ENCODE peak calls at places on chromosomes 3 and 15, in eight cellular contexts. One of them, this sample, is unnamed.

GRCh38 chr15:85671156-85671555 is 123.6 kb downstream of the KLHL25 start:
- DNase-seq in pancreas: no peak
- DNase-seq in mucosa of descending colon: no peak
- DNase-seq in nephron progenitor cell: no peak
- DNase-seq in AG04449: no peak
- DNase-seq in right lobe of liver: no peak
- DNase-seq in brain microvascular endothelial cell: no peak
- DNase-seq in DND-41: no peak
- DNase-seq in this sample: no peak

GRCh38 chr3:40309925-40310635 is 573 bp downstream of the EIF1B start:
- DNase-seq in pancreas: peak
- DNase-seq in mucosa of descending colon: no peak
- DNase-seq in nephron progenitor cell: peak
- DNase-seq in AG04449: no peak
- DNase-seq in right lobe of liver: peak
- DNase-seq in brain microvascular endothelial cell: no peak
- DNase-seq in DND-41: peak
- DNase-seq in this sample: peak

GRCh38 chr15:85854345-85855097 is 59.8 kb upstream of the KLHL25 start:
- DNase-seq in pancreas: no peak
- DNase-seq in mucosa of descending colon: no peak
- DNase-seq in nephron progenitor cell: peak
- DNase-seq in AG04449: no peak
- DNase-seq in right lobe of liver: peak
- DNase-seq in brain microvascular endothelial cell: peak
- DNase-seq in DND-41: peak
- DNase-seq in this sample: peak

GRCh38 chr3:4426782-4427344 is 40.2 kb downstream of the SUMF1 start:
- DNase-seq in pancreas: no peak
- DNase-seq in mucosa of descending colon: no peak
- DNase-seq in nephron progenitor cell: peak
- DNase-seq in AG04449: peak
- DNase-seq in right lobe of liver: no peak
- DNase-seq in brain microvascular endothelial cell: peak
- DNase-seq in DND-41: peak
- DNase-seq in this sample: no peak

GRCh38 chr15:89888214-89888804 is 5.5 kb downstream of the AP3S2 start:
- DNase-seq in pancreas: no peak
- DNase-seq in mucosa of descending colon: no peak
- DNase-seq in nephron progenitor cell: no peak
- DNase-seq in AG04449: peak
- DNase-seq in right lobe of liver: no peak
- DNase-seq in brain microvascular endothelial cell: peak
- DNase-seq in DND-41: no peak
- DNase-seq in this sample: no peak

GRCh38 chr15:57727031-57727430 is 20.5 kb downstream of the POLR2M start:
- DNase-seq in pancreas: no peak
- DNase-seq in mucosa of descending colon: no peak
- DNase-seq in nephron progenitor cell: no peak
- DNase-seq in AG04449: no peak
- DNase-seq in right lobe of liver: no peak
- DNase-seq in brain microvascular endothelial cell: no peak
- DNase-seq in DND-41: no peak
- DNase-seq in this sample: no peak

GRCh38 chr3:134406331-134407246 is 32.3 kb upstream of the AMOTL2 start:
- DNase-seq in pancreas: peak
- DNase-seq in mucosa of descending colon: peak
- DNase-seq in nephron progenitor cell: peak
- DNase-seq in AG04449: no peak
- DNase-seq in right lobe of liver: no peak
- DNase-seq in brain microvascular endothelial cell: no peak
- DNase-seq in DND-41: no peak
- DNase-seq in this sample: peak

GRCh38 chr3:33131328-33132018 is 17.7 kb downstream of the CRTAP start:
- DNase-seq in pancreas: no peak
- DNase-seq in mucosa of descending colon: no peak
- DNase-seq in nephron progenitor cell: peak
- DNase-seq in AG04449: no peak
- DNase-seq in right lobe of liver: no peak
- DNase-seq in brain microvascular endothelial cell: peak
- DNase-seq in DND-41: peak
- DNase-seq in this sample: peak

GRCh38 chr3:95277614-95278013 is 1214.8 kb downstream of the NSUN3 start:
- DNase-seq in pancreas: no peak
- DNase-seq in mucosa of descending colon: no peak
- DNase-seq in nephron progenitor cell: no peak
- DNase-seq in AG04449: no peak
- DNase-seq in right lobe of liver: no peak
- DNase-seq in brain microvascular endothelial cell: no peak
- DNase-seq in DND-41: no peak
- DNase-seq in this sample: no peak

GRCh38 chr3:83513677-83514076 is 1445.1 kb upstream of the CADM2 start:
- DNase-seq in pancreas: no peak
- DNase-seq in mucosa of descending colon: no peak
- DNase-seq in nephron progenitor cell: no peak
- DNase-seq in AG04449: no peak
- DNase-seq in right lobe of liver: no peak
- DNase-seq in brain microvascular endothelial cell: no peak
- DNase-seq in DND-41: no peak
- DNase-seq in this sample: no peak

GRCh38 chr15:81254277-81255265 is 57.9 kb downstream of the IL16 start:
- DNase-seq in pancreas: no peak
- DNase-seq in mucosa of descending colon: no peak
- DNase-seq in nephron progenitor cell: no peak
- DNase-seq in AG04449: no peak
- DNase-seq in right lobe of liver: no peak
- DNase-seq in brain microvascular endothelial cell: no peak
- DNase-seq in DND-41: no peak
- DNase-seq in this sample: no peak

GRCh38 chr3:149701977-149702350 is 44.1 kb upstream of the WWTR1 start:
- DNase-seq in pancreas: no peak
- DNase-seq in mucosa of descending colon: no peak
- DNase-seq in nephron progenitor cell: no peak
- DNase-seq in AG04449: no peak
- DNase-seq in right lobe of liver: no peak
- DNase-seq in brain microvascular endothelial cell: no peak
- DNase-seq in DND-41: no peak
- DNase-seq in this sample: no peak

GRCh38 chr3:177875786-177876476 is 660.3 kb upstream of the KCNMB2 start:
- DNase-seq in pancreas: no peak
- DNase-seq in mucosa of descending colon: no peak
- DNase-seq in nephron progenitor cell: no peak
- DNase-seq in AG04449: no peak
- DNase-seq in right lobe of liver: no peak
- DNase-seq in brain microvascular endothelial cell: no peak
- DNase-seq in DND-41: no peak
- DNase-seq in this sample: no peak

GRCh38 chr3:126130081-126130855 is 46.3 kb upstream of the SLC41A3 start:
- DNase-seq in pancreas: peak
- DNase-seq in mucosa of descending colon: peak
- DNase-seq in nephron progenitor cell: no peak
- DNase-seq in AG04449: no peak
- DNase-seq in right lobe of liver: peak
- DNase-seq in brain microvascular endothelial cell: no peak
- DNase-seq in DND-41: no peak
- DNase-seq in this sample: peak

GRCh38 chr3:30426319-30426993 is 179.9 kb upstream of the TGFBR2 start:
- DNase-seq in pancreas: no peak
- DNase-seq in mucosa of descending colon: peak
- DNase-seq in nephron progenitor cell: no peak
- DNase-seq in AG04449: no peak
- DNase-seq in right lobe of liver: no peak
- DNase-seq in brain microvascular endothelial cell: peak
- DNase-seq in DND-41: no peak
- DNase-seq in this sample: no peak

GRCh38 chr3:55322649-55323048 is 164.5 kb downstream of the WNT5A start:
- DNase-seq in pancreas: no peak
- DNase-seq in mucosa of descending colon: no peak
- DNase-seq in nephron progenitor cell: peak
- DNase-seq in AG04449: no peak
- DNase-seq in right lobe of liver: no peak
- DNase-seq in brain microvascular endothelial cell: no peak
- DNase-seq in DND-41: no peak
- DNase-seq in this sample: no peak
- TF ChIP-seq CTCF in pancreas: no peak
- TF ChIP-seq CTCF in mucosa of descending colon: no peak
- TF ChIP-seq CTCF in nephron progenitor cell: no peak
- TF ChIP-seq CTCF in AG04449: no peak
- TF ChIP-seq CTCF in right lobe of liver: no peak
- TF ChIP-seq CTCF in brain microvascular endothelial cell: no peak
- TF ChIP-seq CTCF in DND-41: no peak
- TF ChIP-seq CTCF in this sample: no peak

DNA sequence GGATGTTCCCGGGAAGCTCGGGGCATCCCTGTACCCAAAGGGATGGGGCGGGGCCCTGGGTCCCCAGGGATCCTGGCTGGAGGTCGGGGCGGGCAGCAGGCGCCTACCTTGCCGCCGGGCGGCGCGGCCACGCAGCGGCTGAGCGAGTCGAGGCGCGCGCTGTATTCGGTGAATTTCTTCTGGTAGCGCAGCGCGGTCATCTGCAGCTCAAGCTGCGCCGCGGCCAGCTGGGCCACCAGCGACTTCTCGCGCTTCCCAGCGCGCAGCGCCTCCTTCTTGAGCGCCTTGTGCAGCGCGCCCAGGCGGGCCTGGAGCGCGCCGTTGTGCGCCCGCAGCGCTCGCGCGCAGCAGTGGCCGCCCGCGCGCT is 762 bp downstream of the PDZRN3 start:
- DNase-seq in pancreas: peak
- DNase-seq in mucosa of descending colon: peak
- DNase-seq in nephron progenitor cell: peak
- DNase-seq in AG04449: no peak
- DNase-seq in right lobe of liver: no peak
- DNase-seq in brain microvascular endothelial cell: peak
- DNase-seq in DND-41: no peak
- DNase-seq in this sample: peak
- TF ChIP-seq CTCF in pancreas: no peak
- TF ChIP-seq CTCF in mucosa of descending colon: no peak
- TF ChIP-seq CTCF in nephron progenitor cell: peak
- TF ChIP-seq CTCF in AG04449: peak
- TF ChIP-seq CTCF in right lobe of liver: no peak
- TF ChIP-seq CTCF in brain microvascular endothelial cell: no peak
- TF ChIP-seq CTCF in DND-41: no peak
- TF ChIP-seq CTCF in this sample: no peak

GRCh38 chr3:108404409-108404808 is 106.0 kb downstream of the MYH15 start:
- DNase-seq in pancreas: no peak
- DNase-seq in mucosa of descending colon: no peak
- DNase-seq in nephron progenitor cell: no peak
- DNase-seq in AG04449: peak
- DNase-seq in right lobe of liver: no peak
- DNase-seq in brain microvascular endothelial cell: no peak
- DNase-seq in DND-41: no peak
- DNase-seq in this sample: no peak
- TF ChIP-seq CTCF in pancreas: no peak
- TF ChIP-seq CTCF in mucosa of descending colon: no peak
- TF ChIP-seq CTCF in nephron progenitor cell: no peak
- TF ChIP-seq CTCF in AG04449: no peak
- TF ChIP-seq CTCF in right lobe of liver: no peak
- TF ChIP-seq CTCF in brain microvascular endothelial cell: no peak
- TF ChIP-seq CTCF in DND-41: no peak
- TF ChIP-seq CTCF in this sample: no peak

GRCh38 chr3:131526801-131527347 is 24.1 kb upstream of the MRPL3 start:
- DNase-seq in pancreas: peak
- DNase-seq in mucosa of descending colon: peak
- DNase-seq in nephron progenitor cell: peak
- DNase-seq in AG04449: no peak
- DNase-seq in right lobe of liver: peak
- DNase-seq in brain microvascular endothelial cell: peak
- DNase-seq in DND-41: no peak
- DNase-seq in this sample: peak
- TF ChIP-seq CTCF in pancreas: no peak
- TF ChIP-seq CTCF in mucosa of descending colon: no peak
- TF ChIP-seq CTCF in nephron progenitor cell: peak
- TF ChIP-seq CTCF in AG04449: peak
- TF ChIP-seq CTCF in right lobe of liver: no peak
- TF ChIP-seq CTCF in brain microvascular endothelial cell: peak
- TF ChIP-seq CTCF in DND-41: no peak
- TF ChIP-seq CTCF in this sample: no peak

This sample was measured in glutamatergic neuron.